ENCODE peak calls at places on chromosomes 2 and 18, in ten cellular contexts. M is fibroblast of lung, F is Karpas-422, E is endodermal cell, Q is GM12878, S is mammary epithelial cell, I is PC-3, H is IMR-90, G is astrocyte, O is HepG2. V is an unnamed sample.

GRCh38 chr2:46434851-46435273 is 44.5 kb upstream of the TMEM247 start:
- DNase-seq in Q (no peak), O (peak; percentile 88), M (peak; percentile 92), I (no peak), E (no peak), H (peak; percentile 97), G (peak; percentile 91), F (no peak), S (peak; percentile 89), V (no peak)

GRCh38 chr2:96913398-96914202 is 43.7 kb upstream of the SEMA4C start:
- DNase-seq in M (no peak), H (no peak), S (no peak), I (no peak), O (peak; percentile 36), F (no peak), Q (no peak), G (no peak), E (no peak), V (no peak)

GRCh38 chr18:60599995-60600394 is 227.4 kb upstream of the MC4R start:
- DNase-seq in E (no peak), O (no peak), F (no peak), Q (no peak), I (no peak), M (no peak), H (no peak), S (no peak), G (no peak), V (no peak)

GRCh38 chr2:28239152-28239551 is 153.5 kb upstream of the FOSL2 start:
- DNase-seq in G (peak; percentile 54), F (no peak), E (no peak), O (no peak), Q (no peak), H (no peak), I (no peak), S (no peak), M (peak; percentile 59), V (no peak)

GRCh38 chr2:26459991-26460612 is 17.8 kb downstream of the OTOF start:
- DNase-seq in S (no peak), H (no peak), Q (no peak), E (peak; percentile 72), F (no peak), O (peak; percentile 40), M (no peak), I (no peak), G (no peak), V (peak; percentile 20)

GRCh38 chr2:102514061-102514785 is 41.2 kb downstream of the SLC9A4 start:
- DNase-seq in O (peak; percentile 68), F (no peak), E (no peak), H (peak; percentile 89), S (peak; percentile 87), I (peak; percentile 97), G (peak; percentile 91), M (peak; percentile 93), Q (no peak), V (peak; percentile 92)

GRCh38 chr2:186535861-186536260 is 49.8 kb downstream of the ZC3H15 start:
- DNase-seq in S (no peak), H (no peak), G (no peak), Q (no peak), E (no peak), I (no peak), O (no peak), M (no peak), F (no peak), V (no peak)

GRCh38 chr2:15527074-15527739 is 33.9 kb downstream of the NBAS start:
- DNase-seq in Q (no peak), S (no peak), I (peak; percentile 8), O (peak; percentile 15), E (peak; percentile 67), G (no peak), F (peak; percentile 65), H (no peak), M (no peak), V (no peak)

GRCh38 chr2:42060718-42061619 is 13.1 kb downstream of the PKDCC start:
- DNase-seq in I (no peak), Q (no peak), E (peak; percentile 64), H (peak; percentile 31), O (no peak), F (no peak), M (peak; percentile 19), S (no peak), G (no peak), V (no peak)

GRCh38 chr2:38535745-38536506 is 66.8 kb downstream of the HNRNPLL start:
- DNase-seq in O (peak; percentile 67), G (no peak), F (peak; percentile 85), S (peak; percentile 53), H (peak; percentile 46), M (peak; percentile 60), I (peak; percentile 80), Q (no peak), E (peak; percentile 96), V (peak; percentile 87)

GRCh38 chr2:215973954-215974699 is 39.2 kb downstream of the MREG start:
- DNase-seq in M (no peak), I (peak; percentile 64), G (no peak), O (no peak), F (no peak), Q (no peak), E (no peak), S (peak; percentile 84), H (no peak), V (peak; percentile 76)

GRCh38 chr2:227864161-227864756 is 7.2 kb upstream of the DAW1 start:
- DNase-seq in M (peak; percentile 56), H (peak; percentile 49), F (no peak), Q (no peak), S (no peak), G (peak; percentile 55), E (no peak), O (no peak), I (no peak), V (peak; percentile 80)
- H3K9ac ChIP-seq in M (no peak overlapping the region), H (no peak overlapping the region), F (no peak overlapping the region), Q (no peak overlapping the region), S (no peak overlapping the region), G (no peak overlapping the region), E (no peak overlapping the region), O (no peak overlapping the region), I (no peak overlapping the region), V (no peak overlapping the region)

GRCh38 chr2:190997516-190998113 is 16.4 kb downstream of the STAT1 start:
- DNase-seq in F (no peak), H (no peak), O (no peak), I (no peak), E (no peak), S (no peak), G (no peak), M (no peak), Q (no peak), V (no peak)

GRCh38 chr2:190993292-190993643 is 20.7 kb downstream of the STAT1 start:
- DNase-seq in S (no peak), Q (no peak), H (no peak), F (no peak), M (no peak), E (no peak), G (no peak), O (no peak), I (no peak), V (no peak)

GRCh38 chr2:190996338-190996946 is 17.5 kb downstream of the STAT1 start:
- DNase-seq in O (peak; percentile 70), E (peak; percentile 81), H (peak; percentile 34), S (no peak), I (peak; percentile 50), M (peak; percentile 19), G (no peak), F (peak; percentile 74), Q (no peak), V (peak; percentile 59)

GRCh38 chr2:190996947-190997346 is 17.0 kb downstream of the STAT1 start:
- DNase-seq in F (no peak), S (no peak), H (no peak), I (no peak), O (no peak), G (no peak), E (no peak), Q (no peak), M (no peak), V (no peak)

DNA sequence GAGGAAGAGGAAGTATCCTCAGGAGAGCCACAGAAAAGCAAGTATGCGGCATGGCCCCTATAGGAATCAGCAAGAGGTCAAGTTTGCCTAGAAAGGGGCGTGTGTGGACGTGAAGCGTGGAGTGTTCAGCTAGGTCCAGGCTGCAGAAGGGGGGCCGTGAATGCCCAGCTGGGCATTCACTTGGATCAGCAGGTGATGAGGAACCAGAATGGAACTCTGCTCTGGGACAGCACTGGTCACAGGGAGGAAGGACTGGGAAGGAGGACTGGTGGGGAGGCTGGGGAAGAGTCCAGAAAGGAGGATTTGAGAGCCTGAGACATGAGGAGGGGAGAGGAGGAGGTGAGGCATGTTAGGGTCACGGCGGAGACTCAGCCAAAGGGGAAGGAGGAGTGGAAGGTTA is 19.8 kb downstream of the STAT1 start:
- DNase-seq in O (no peak), G (no peak), M (no peak), H (no peak), Q (no peak), F (no peak), I (no peak), S (no peak), E (no peak), V (no peak)
- H3K36me3 ChIP-seq in O (peaks cover 31% of the 10 kb centered on the region), G (peaks cover 51% of the 10 kb centered on the region), M (peaks cover 30% of the 10 kb centered on the region), H (peaks cover 58% of the 10 kb centered on the region), Q (peaks cover 42% of the 10 kb centered on the region), F (peaks cover 32% of the 10 kb centered on the region), I (peaks cover 73% of the 10 kb centered on the region), S (peaks cover 38% of the 10 kb centered on the region), E (peaks cover 93% of the 10 kb centered on the region), V (peaks cover 96% of the 10 kb centered on the region)

GRCh38 chr2:176075476-176075875 is 8.3 kb downstream of the EVX2 start:
- DNase-seq in F (no peak), H (no peak), E (peak; percentile 82), S (no peak), Q (no peak), M (no peak), I (no peak), G (no peak), O (no peak), V (no peak)
- H3K27me3 ChIP-seq in F (no peaks in the 10 kb centered on the region), H (peaks cover 85% of the 10 kb centered on the region), E (peaks cover 95% of the 10 kb centered on the region), S (peaks cover 71% of the 10 kb centered on the region), Q (peaks cover 6% of the 10 kb centered on the region), M (peaks cover 67% of the 10 kb centered on the region), I (peaks cover 73% of the 10 kb centered on the region), G (peaks cover 85% of the 10 kb centered on the region), O (peaks cover 83% of the 10 kb centered on the region), V (peaks cover 88% of the 10 kb centered on the region)

GRCh38 chr2:56540901-56541300 is 357.1 kb downstream of the CCDC85A start:
- DNase-seq in F (no peak), Q (no peak), S (no peak), I (no peak), M (peak; percentile 25), E (no peak), O (no peak), H (no peak), G (no peak), V (no peak)

GRCh38 chr2:56537756-56538155 is 354.0 kb downstream of the CCDC85A start:
- DNase-seq in G (peak; percentile 18), Q (no peak), H (no peak), E (no peak), I (no peak), F (no peak), S (no peak), M (peak; percentile 39), O (no peak), V (no peak)

GRCh38 chr2:56542213-56542612 is 358.4 kb downstream of the CCDC85A start:
- DNase-seq in I (no peak), O (no peak), H (no peak), F (no peak), G (no peak), M (no peak), Q (no peak), E (no peak), S (no peak), V (no peak)

GRCh38 chr2:56539618-56540017 is 355.8 kb downstream of the CCDC85A start:
- DNase-seq in S (no peak), M (no peak), H (no peak), I (no peak), E (no peak), O (no peak), G (no peak), Q (no peak), F (no peak), V (no peak)

GRCh38 chr2:56540467-56540866 is 356.7 kb downstream of the CCDC85A start:
- DNase-seq in H (no peak), S (no peak), O (no peak), I (no peak), M (peak; percentile 23), G (peak; percentile 17), F (no peak), Q (no peak), E (no peak), V (no peak)
- H3K9ac ChIP-seq in H (no peak overlapping the region), S (no peak overlapping the region), O (no peak overlapping the region), I (no peak overlapping the region), M (no peak overlapping the region), G (no peak overlapping the region), F (no peak overlapping the region), Q (no peak overlapping the region), E (no peak overlapping the region), V (no peak overlapping the region)